ENCODE peak calls at places on chromosomes 3 and 15, in ten cellular contexts. E, W, T, R, L, J, G, Y, D and K are unnamed samples.
A peak's percentile ranks its signal among the peaks of the same experiment; 100 is the strongest.

GRCh38 chr15:64443747-64444621 is 16.4 kb upstream of the ZNF609 start:
- DNase-seq in J (peak; percentile 27), R (no peak), D (peak; percentile 70), L (peak; percentile 88), T (no peak), E (no peak), W (no peak), G (peak; percentile 78), Y (no peak), K (peak; percentile 87)

GRCh38 chr15:53461677-53462076 is 297.8 kb downstream of the WDR72 start:
- DNase-seq in E (no peak), T (no peak), Y (no peak), J (no peak), G (no peak), D (no peak), R (no peak), L (no peak), W (no peak), K (no peak)

GRCh38 chr3:158105124-158105709 is 1.0 kb downstream of the SHOX2 start:
- DNase-seq in Y (peak; percentile 9), E (peak; percentile 48), J (peak; percentile 29), R (no peak), D (no peak), L (no peak), T (no peak), G (no peak), W (no peak), K (peak; percentile 13)

GRCh38 chr15:59022188-59022587 is 34.7 kb downstream of the RNF111 start:
- DNase-seq in W (no peak), T (no peak), E (no peak), Y (no peak), G (no peak), J (no peak), L (no peak), D (no peak), R (no peak), K (no peak)

GRCh38 chr3:184599143-184599542 is 37.6 kb downstream of the EPHB3 start:
- DNase-seq in J (no peak), G (no peak), T (no peak), Y (no peak), E (no peak), W (no peak), R (no peak), D (no peak), L (no peak), K (no peak)

GRCh38 chr3:127002195-127003174 is 19.6 kb downstream of the PLXNA1 start:
- DNase-seq in W (peak; percentile 42), R (peak; percentile 81), G (peak; percentile 89), L (peak; percentile 96), D (peak; percentile 76), J (peak; percentile 93), Y (peak; percentile 90), E (peak; percentile 62), T (peak; percentile 92), K (peak; percentile 82)

GRCh38 chr15:85581495-85581894 is 201.1 kb downstream of the AKAP13 start:
- DNase-seq in W (no peak), D (no peak), G (no peak), J (no peak), E (peak; percentile 72), Y (peak; percentile 67), R (peak; percentile 42), L (peak; percentile 53), T (peak; percentile 83), K (no peak)

GRCh38 chr3:150145659-150146058 is 175.0 kb upstream of the PFN2 start:
- DNase-seq in W (no peak), Y (no peak), E (no peak), L (peak; percentile 33), G (peak; percentile 83), R (no peak), D (no peak), J (no peak), T (no peak), K (no peak)

GRCh38 chr3:178949896-178950295 is 121.7 kb downstream of the ZMAT3 start:
- DNase-seq in R (no peak), L (no peak), G (no peak), J (no peak), D (no peak), W (no peak), T (no peak), Y (no peak), E (no peak), K (no peak)

DNA sequence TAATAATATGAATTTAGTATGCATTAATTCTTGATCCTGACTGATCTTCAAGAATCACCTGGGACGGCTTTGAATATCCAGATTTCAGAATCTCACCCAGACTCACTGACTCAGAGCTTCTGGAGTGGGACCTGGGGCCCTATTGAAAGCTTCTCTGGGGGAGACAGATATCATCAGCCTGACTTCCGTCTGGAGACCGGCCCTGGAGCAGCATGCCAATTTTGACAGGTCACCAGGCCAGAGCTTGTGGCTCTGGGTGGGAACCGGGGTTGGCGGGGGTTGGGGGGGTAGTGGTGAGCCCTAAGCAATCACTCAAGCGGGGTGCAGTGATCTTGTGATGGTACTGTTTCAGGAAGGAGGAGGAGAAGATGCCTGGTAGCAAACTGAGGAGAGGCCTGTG is 263.8 kb upstream of the C2CD4B start:
- DNase-seq in E (no peak), R (no peak), Y (no peak), T (no peak), L (no peak), D (no peak), W (no peak), G (no peak), J (no peak), K (no peak)
- H3K27ac ChIP-seq in E (no peak overlapping the region), R (no peak overlapping the region), Y (peak overlapping the region; percentile 40), T (no peak overlapping the region), L (no peak overlapping the region), D (no peak overlapping the region), W (no peak overlapping the region), G (no peak overlapping the region), J (no peak overlapping the region), K (no peak overlapping the region)

GRCh38 chr3:88617283-88617682 is 467.5 kb downstream of the C3orf38 start:
- DNase-seq in E (no peak), L (no peak), W (no peak), D (no peak), R (no peak), G (no peak), T (no peak), Y (no peak), J (no peak), K (no peak)

GRCh38 chr3:88623709-88624108 is 473.9 kb downstream of the C3orf38 start:
- DNase-seq in L (no peak), G (no peak), T (no peak), E (no peak), W (no peak), J (no peak), Y (no peak), R (no peak), D (no peak), K (no peak)

GRCh38 chr3:88618121-88618645 is 468.4 kb downstream of the C3orf38 start:
- DNase-seq in T (no peak), D (no peak), E (no peak), J (no peak), W (no peak), L (no peak), Y (no peak), G (no peak), R (no peak), K (no peak)
- H3K27ac ChIP-seq in T (no peak overlapping the region), D (no peak overlapping the region), E (no peak overlapping the region), J (no peak overlapping the region), W (no peak overlapping the region), L (no peak overlapping the region), Y (no peak overlapping the region), G (no peak overlapping the region), R (no peak overlapping the region), K (no peak overlapping the region)

GRCh38 chr15:100671124-100671680 is 68.8 kb downstream of the ASB7 start:
- DNase-seq in L (no peak), R (no peak), J (no peak), W (no peak), D (no peak), T (no peak), E (no peak), Y (no peak), G (no peak), K (no peak)

GRCh38 chr15:100671858-100672543 is 69.6 kb downstream of the ASB7 start:
- DNase-seq in R (no peak), G (peak; percentile 62), W (no peak), D (no peak), Y (no peak), J (peak; percentile 88), T (no peak), E (no peak), L (peak; percentile 68), K (peak; percentile 49)

GRCh38 chr15:100670505-100671021 is 68.2 kb downstream of the ASB7 start:
- DNase-seq in J (no peak), L (no peak), E (no peak), G (no peak), W (no peak), Y (no peak), D (no peak), T (no peak), R (no peak), K (no peak)

GRCh38 chr15:100669260-100669659 is 66.9 kb downstream of the ASB7 start:
- DNase-seq in G (no peak), W (no peak), D (no peak), J (no peak), Y (no peak), L (no peak), R (no peak), T (no peak), E (no peak), K (no peak)

DNA sequence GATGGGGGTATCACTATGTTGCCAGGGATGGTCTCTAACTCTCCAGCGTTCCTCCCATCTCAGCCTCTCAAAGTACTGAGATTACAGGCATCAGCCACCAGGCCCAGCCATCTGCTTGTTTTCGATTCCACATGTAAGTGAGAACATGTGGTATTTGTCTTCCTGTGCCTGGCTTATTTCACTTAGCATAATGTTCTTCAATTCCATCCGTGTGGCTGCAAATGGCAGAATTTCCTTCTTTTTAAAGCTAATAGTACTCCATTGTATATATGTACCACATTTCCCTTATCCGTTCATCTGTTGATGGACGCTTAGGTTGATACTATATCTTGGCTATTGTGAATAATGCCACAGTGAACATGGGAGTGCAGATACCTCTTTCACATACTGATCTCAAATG is 70.6 kb downstream of the ASB7 start:
- DNase-seq in E (no peak), T (no peak), D (no peak), L (peak; percentile 41), J (no peak), G (no peak), R (no peak), W (no peak), Y (no peak), K (no peak)
- H3K27ac ChIP-seq in E (no peak overlapping the region), T (no peak overlapping the region), D (no peak overlapping the region), L (no peak overlapping the region), J (no peak overlapping the region), G (no peak overlapping the region), R (no peak overlapping the region), W (no peak overlapping the region), Y (no peak overlapping the region), K (no peak overlapping the region)

DNA sequence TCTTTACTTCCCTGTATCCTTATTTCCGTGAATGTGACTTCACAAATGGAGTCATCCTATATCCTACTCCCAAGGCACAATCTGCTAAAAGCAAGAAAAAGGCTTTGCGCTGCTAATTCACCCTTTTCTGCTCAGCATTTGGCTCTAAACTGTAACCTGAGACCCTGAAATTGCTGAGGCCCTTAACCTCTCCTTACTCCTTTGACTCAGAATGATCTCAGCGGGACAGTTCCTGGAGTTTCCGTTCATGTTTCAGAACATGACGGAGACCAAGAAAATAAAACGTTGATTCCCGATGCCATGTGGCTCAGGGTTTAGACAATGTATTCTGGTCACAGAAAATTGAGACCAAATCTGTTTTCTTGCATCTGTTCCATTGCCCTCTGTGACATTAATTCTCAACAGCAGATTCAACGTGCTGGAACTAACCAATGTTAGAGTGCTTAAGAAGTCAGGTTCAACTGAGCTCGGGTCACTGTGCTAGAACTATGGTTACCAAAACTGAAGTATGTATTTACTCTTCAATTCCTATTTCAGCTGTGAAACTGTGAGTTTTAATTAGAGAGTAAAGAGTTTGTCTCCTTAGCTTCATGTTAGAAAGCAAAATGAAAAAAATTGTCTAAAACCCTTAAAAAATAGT is 45.4 kb upstream of the TMC3 start:
- DNase-seq in L (no peak), R (no peak), E (no peak), D (peak; percentile 10), Y (no peak), W (no peak), G (peak; percentile 85), T (no peak), J (peak; percentile 94), K (no peak)
- H3K27ac ChIP-seq in L (no peak overlapping the region), R (no peak overlapping the region), E (no peak overlapping the region), D (no peak overlapping the region), Y (no peak overlapping the region), W (no peak overlapping the region), G (no peak overlapping the region), T (no peak overlapping the region), J (peak overlapping the region; percentile 90), K (no peak overlapping the region)